ENCODE peak calls at places on chromosomes 5 and 9, in nine cellular contexts. K, I, G, M, Z, T, D, R and B are unnamed samples.

GRCh38 chr9:131744171-131744714 is 4.4 kb upstream of the RAPGEF1 start:
- DNase-seq in K (peak), I (no peak), G (peak), M (peak), Z (no peak), T (peak), D (no peak), R (peak), B (no peak)

GRCh38 chr5:2172471-2172870 is 289.7 kb upstream of the IRX4 start:
- DNase-seq in K (no peak), I (no peak), G (no peak), M (no peak), Z (no peak), T (no peak), D (no peak), R (no peak), B (no peak)

GRCh38 chr5:107813559-107813958 is 142.8 kb upstream of the EFNA5 start:
- DNase-seq in K (no peak), I (no peak), G (no peak), M (no peak), Z (no peak), T (no peak), D (no peak), R (no peak), B (no peak)

GRCh38 chr5:78251663-78252284 is 42.7 kb downstream of the AP3B1 start:
- DNase-seq in K (no peak), I (no peak), G (no peak), M (no peak), Z (no peak), T (no peak), D (no peak), R (no peak), B (no peak)

GRCh38 chr5:37735649-37736347 is 104.0 kb downstream of the GDNF start:
- DNase-seq in K (no peak), I (no peak), G (peak), M (peak), Z (no peak), T (no peak), D (no peak), R (peak), B (no peak)

GRCh38 chr5:43066799-43067741 is 27.0 kb upstream of the ANXA2R start:
- DNase-seq in K (peak), I (peak), G (peak), M (peak), Z (peak), T (peak), D (peak), R (peak), B (peak)

GRCh38 chr9:129944501-129945116 is 98.4 kb downstream of the FNBP1 start:
- DNase-seq in K (peak), I (no peak), G (no peak), M (no peak), Z (no peak), T (no peak), D (no peak), R (no peak), B (no peak)

GRCh38 chr5:109453251-109453650 is 43.5 kb upstream of the PJA2 start:
- DNase-seq in K (no peak), I (no peak), G (peak), M (peak), Z (no peak), T (no peak), D (no peak), R (peak), B (no peak)

GRCh38 chr9:109143881-109144562 is 23.0 kb downstream of the FRRS1L start:
- DNase-seq in K (peak), I (no peak), G (peak), M (peak), Z (peak), T (peak), D (peak), R (peak), B (peak)

GRCh38 chr9:125743687-125744428 is 3.3 kb upstream of the PBX3 start:
- DNase-seq in K (no peak), I (no peak), G (no peak), M (no peak), Z (no peak), T (no peak), D (no peak), R (peak), B (no peak)

GRCh38 chr5:171524461-171524860 is 105.0 kb downstream of the FGF18 start:
- DNase-seq in K (no peak), I (no peak), G (no peak), M (no peak), Z (no peak), T (no peak), D (no peak), R (no peak), B (no peak)

GRCh38 chr5:137264041-137264440 is 235.1 kb downstream of the SPOCK1 start:
- DNase-seq in K (no peak), I (no peak), G (no peak), M (peak), Z (no peak), T (no peak), D (no peak), R (peak), B (no peak)

GRCh38 chr9:6924149-6924548 is 166.4 kb downstream of the KDM4C start:
- DNase-seq in K (no peak), I (no peak), G (no peak), M (no peak), Z (no peak), T (no peak), D (no peak), R (no peak), B (no peak)

GRCh38 chr9:74499111-74499601 is 2.0 kb downstream of the RORB start:
- DNase-seq in K (no peak), I (peak), G (no peak), M (peak), Z (no peak), T (no peak), D (no peak), R (no peak), B (no peak)

GRCh38 chr9:130219661-130220081 is 45.9 kb upstream of the HMCN2 start:
- DNase-seq in K (no peak), I (no peak), G (no peak), M (no peak), Z (no peak), T (no peak), D (no peak), R (no peak), B (no peak)

GRCh38 chr5:2756211-2756746 is 4.8 kb upstream of the IRX2 start:
- DNase-seq in K (no peak), I (peak), G (peak), M (peak), Z (peak), T (no peak), D (peak), R (peak), B (no peak)

GRCh38 chr9:126650830-126651341 is 37.2 kb downstream of the LMX1B start:
- DNase-seq in K (no peak), I (no peak), G (no peak), M (no peak), Z (no peak), T (no peak), D (no peak), R (no peak), B (no peak)

GRCh38 chr5:66529182-66529581 is 67.0 kb upstream of the MAST4 start:
- DNase-seq in K (no peak), I (no peak), G (no peak), M (no peak), Z (no peak), T (no peak), D (no peak), R (no peak), B (no peak)

GRCh38 chr5:109003928-109004327 is 256.2 kb downstream of the FER start:
- DNase-seq in K (no peak), I (no peak), G (no peak), M (no peak), Z (no peak), T (no peak), D (no peak), R (no peak), B (no peak)

GRCh38 chr9:88006511-88007290 is 32.4 kb upstream of the CDK20 start:
- DNase-seq in K (no peak), I (peak), G (no peak), M (no peak), Z (no peak), T (no peak), D (no peak), R (no peak), B (no peak)

GRCh38 chr5:110362252-110362651 is 364.2 kb downstream of the TMEM232 start:
- DNase-seq in K (no peak), I (no peak), G (no peak), M (no peak), Z (peak), T (no peak), D (no peak), R (peak), B (no peak)

GRCh38 chr5:133947431-133947841 is 21.0 kb downstream of the C5orf15 start:
- DNase-seq in K (no peak), I (no peak), G (peak), M (peak), Z (no peak), T (no peak), D (no peak), R (no peak), B (no peak)

DNA sequence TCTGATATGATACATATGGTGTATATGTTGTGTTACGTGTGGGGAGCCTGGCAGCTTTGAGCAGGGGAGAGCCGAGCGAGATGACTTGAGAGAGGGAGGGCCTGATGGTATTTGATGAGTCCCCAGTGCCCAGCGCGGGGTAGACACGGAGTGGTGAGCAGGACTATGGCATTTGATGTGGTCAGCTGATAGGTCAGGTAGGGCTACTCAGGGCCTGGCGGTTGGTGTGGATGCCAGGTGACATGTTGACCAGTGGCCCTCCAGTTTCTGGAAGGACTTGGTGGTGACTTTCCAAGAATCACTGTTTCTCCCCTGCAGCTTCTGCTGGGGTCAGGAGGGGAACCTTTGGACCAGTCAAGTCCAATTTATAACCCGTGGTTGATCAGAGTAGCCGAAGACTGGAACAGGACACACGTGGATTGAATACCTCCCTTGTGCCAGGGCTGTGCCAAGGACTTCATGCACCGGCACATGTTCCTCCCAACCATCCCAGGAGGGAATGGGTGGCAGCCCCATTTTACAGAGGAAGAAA is 148.8 kb downstream of the RGS3 start:
- DNase-seq in K (no peak), I (no peak), G (no peak), M (no peak), Z (no peak), T (no peak), D (no peak), R (no peak), B (no peak)
- H3K4me2 ChIP-seq in K (no peak), I (no peak), G (no peak), M (no peak), Z (no peak), T (no peak), D (no peak), R (no peak), B (no peak)

GRCh38 chr5:135714126-135714894 is 120.2 kb upstream of the SLC25A48 start:
- DNase-seq in K (no peak), I (no peak), G (no peak), M (peak), Z (no peak), T (no peak), D (no peak), R (peak), B (no peak)
- H3K4me2 ChIP-seq in K (no peak), I (no peak), G (no peak), M (no peak), Z (no peak), T (no peak), D (no peak), R (no peak), B (no peak)

DNA sequence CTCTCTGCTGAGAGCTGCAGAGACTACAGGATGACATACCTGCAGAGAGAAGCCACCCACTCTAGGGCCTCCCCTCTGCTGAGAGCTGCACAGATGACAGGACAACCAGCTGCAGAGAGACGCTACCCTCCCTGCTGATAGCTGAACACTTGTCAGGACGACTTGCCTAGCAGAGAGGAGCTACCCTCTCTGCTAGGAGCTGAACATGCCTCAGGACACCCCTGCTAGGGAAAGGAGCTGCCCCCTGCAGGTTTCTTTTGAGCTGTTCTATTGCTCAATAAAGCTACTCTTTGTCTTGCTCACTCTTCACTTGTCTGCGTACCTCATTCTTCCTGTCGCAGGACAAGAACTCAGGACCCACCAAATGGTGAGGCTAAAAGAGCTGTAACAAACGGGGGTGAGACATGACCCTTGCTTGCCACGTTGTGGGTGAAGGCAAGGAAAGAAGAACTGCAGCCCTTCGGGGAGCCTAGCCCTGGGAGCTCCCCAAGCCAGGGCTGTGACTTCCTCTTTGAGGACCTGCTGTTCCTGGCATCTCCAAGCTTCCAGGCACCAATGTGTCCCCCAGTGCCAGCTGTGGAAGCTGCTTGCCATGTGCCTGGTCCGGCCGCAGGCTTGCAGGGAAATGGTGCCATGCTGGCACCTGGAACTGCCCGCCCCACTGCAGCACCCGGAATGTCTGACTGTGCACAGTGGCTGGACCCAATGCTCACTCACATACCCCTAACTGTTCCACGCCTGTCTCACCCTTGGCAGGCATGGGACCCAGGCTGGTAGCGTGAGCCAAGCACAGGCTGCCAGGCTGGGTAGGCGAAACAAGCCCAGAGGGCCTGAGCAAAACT is 5.1 kb upstream of the TESK1 start:
- DNase-seq in K (no peak), I (peak), G (no peak), M (no peak), Z (no peak), T (peak), D (peak), R (peak), B (peak)
- H3K4me2 ChIP-seq in K (no peak), I (peak), G (no peak), M (no peak), Z (no peak), T (peak), D (no peak), R (no peak), B (no peak)

GRCh38 chr9:135473972-135474543 is 5.5 kb upstream of the PPP1R26 start:
- DNase-seq in K (no peak), I (no peak), G (no peak), M (no peak), Z (no peak), T (no peak), D (no peak), R (no peak), B (no peak)

GRCh38 chr9:135468866-135469521 is 10.6 kb upstream of the PPP1R26 start:
- DNase-seq in K (no peak), I (no peak), G (peak), M (no peak), Z (peak), T (no peak), D (no peak), R (peak), B (no peak)

GRCh38 chr9:135474915-135475314 is 4.7 kb upstream of the PPP1R26 start:
- DNase-seq in K (peak), I (peak), G (no peak), M (no peak), Z (no peak), T (peak), D (peak), R (peak), B (peak)

GRCh38 chr9:135476561-135476960 is 3.0 kb upstream of the PPP1R26 start:
- DNase-seq in K (no peak), I (no peak), G (no peak), M (no peak), Z (no peak), T (no peak), D (no peak), R (no peak), B (no peak)

DNA sequence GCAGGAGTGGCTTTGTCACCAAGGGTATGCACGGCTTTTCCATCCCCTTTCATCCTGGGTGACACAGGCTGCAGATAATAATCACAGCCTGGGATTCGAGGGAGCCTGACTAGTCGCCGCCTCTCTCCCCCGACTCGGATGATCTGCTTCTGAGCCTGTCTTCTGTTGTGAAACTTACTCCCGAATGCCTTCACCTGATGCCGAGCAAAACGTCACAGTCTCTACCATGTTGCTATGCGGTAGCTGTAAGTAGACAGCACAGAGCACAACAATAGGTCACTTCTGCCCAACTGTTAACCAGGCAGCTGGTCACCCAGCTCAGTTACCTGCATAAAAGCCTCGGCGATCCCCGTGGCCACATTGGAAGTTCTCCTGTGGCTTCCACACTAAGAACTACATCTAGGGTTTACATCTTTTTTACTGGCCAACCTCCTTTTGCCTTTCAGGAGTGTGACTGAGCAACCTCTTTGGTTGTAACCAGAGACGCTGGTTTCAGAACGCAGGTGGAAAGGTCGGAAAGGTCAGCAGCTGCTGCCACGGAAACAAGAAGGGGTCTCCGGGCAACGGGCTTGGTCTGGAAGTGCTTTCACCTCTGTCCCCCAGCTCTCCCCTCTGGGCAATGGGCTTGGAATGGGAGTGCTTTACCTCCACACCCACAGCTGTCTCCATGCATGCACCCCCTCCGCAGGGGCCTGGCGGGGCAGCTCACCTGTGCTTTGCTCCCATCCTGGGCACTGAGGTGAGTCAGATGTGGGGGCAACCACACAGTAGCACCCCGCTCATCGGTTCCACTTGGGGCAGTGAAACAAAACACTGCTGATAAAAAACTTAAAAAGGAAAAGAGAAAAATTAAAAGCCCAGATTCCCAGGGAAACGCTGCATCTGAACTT is 7.6 kb upstream of the PPP1R26 start:
- DNase-seq in K (no peak), I (no peak), G (peak), M (no peak), Z (no peak), T (no peak), D (no peak), R (no peak), B (no peak)
- H3K4me2 ChIP-seq in K (no peak), I (peak), G (no peak), M (peak), Z (no peak), T (no peak), D (no peak), R (no peak), B (no peak)

DNA sequence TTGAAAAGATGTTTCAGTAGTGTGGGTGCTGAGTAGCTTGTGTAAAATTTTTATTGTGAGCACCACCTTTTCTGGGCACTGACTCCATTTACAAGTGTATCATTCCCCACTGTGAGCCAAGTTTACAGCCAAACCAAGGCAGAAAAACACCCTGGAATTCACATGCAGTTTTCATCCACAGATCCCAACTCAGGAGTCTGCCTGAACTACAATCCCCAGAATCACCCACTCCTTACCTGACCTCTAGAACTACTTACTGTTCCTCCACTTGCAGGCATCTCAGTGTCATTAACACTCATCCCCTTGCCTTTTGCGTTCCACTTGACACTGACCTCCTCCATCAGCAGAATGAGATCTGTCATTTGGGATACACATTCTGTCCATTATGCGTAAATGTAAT is 2042.6 kb upstream of the CDH6 start:
- DNase-seq in K (no peak), I (no peak), G (no peak), M (no peak), Z (no peak), T (no peak), D (no peak), R (no peak), B (no peak)
- H3K4me2 ChIP-seq in K (no peak), I (peak), G (no peak), M (no peak), Z (no peak), T (no peak), D (no peak), R (no peak), B (no peak)